ENCODE peak calls at places on chromosome 18, in ten cellular contexts. M, D, H, W, S, K, L, I, E and Z are unnamed samples.

GRCh38 chr18:6009751-6010150 is 114.4 kb upstream of the TMEM200C start:
- DNase-seq in D (no peak), S (no peak), I (no peak), M (no peak), H (peak), L (no peak), W (peak), E (no peak), K (no peak), Z (no peak)

GRCh38 chr18:79064228-79064627 is 5.0 kb upstream of the ATP9B start:
- DNase-seq in H (no peak), E (no peak), L (no peak), W (no peak), M (no peak), D (no peak), S (no peak), I (no peak), K (no peak), Z (no peak)

GRCh38 chr18:39795350-39795749 is 2159.7 kb upstream of the PIK3C3 start:
- DNase-seq in K (no peak), M (no peak), L (no peak), I (no peak), D (no peak), W (no peak), E (no peak), H (no peak), S (no peak), Z (no peak)

GRCh38 chr18:22613788-22614187 is 196.1 kb upstream of the CTAGE1 start:
- DNase-seq in W (no peak), K (peak), H (peak), S (no peak), E (no peak), L (no peak), D (no peak), M (no peak), I (peak), Z (no peak)

GRCh38 chr18:80132196-80132812 is 23.2 kb downstream of the ADNP2 start:
- DNase-seq in L (no peak), W (no peak), S (no peak), E (no peak), H (no peak), M (no peak), D (no peak), K (no peak), I (peak), Z (no peak)

GRCh38 chr18:26655614-26656400 is 107.5 kb upstream of the KCTD1 start:
- DNase-seq in L (peak), M (no peak), W (peak), H (peak), I (peak), K (peak), E (peak), D (no peak), S (peak), Z (no peak)

GRCh38 chr18:24672165-24672950 is 211.9 kb downstream of the HRH4 start:
- DNase-seq in D (no peak), M (no peak), I (no peak), W (no peak), S (no peak), K (no peak), L (no peak), H (no peak), E (no peak), Z (no peak)

GRCh38 chr18:57640749-57641148 is 19.1 kb upstream of the NARS1 start:
- DNase-seq in W (no peak), E (no peak), M (no peak), K (no peak), L (no peak), D (no peak), I (no peak), H (no peak), S (no peak), Z (no peak)

GRCh38 chr18:52333860-52334259 is 6.1 kb upstream of the DCC start:
- DNase-seq in D (no peak), H (peak), M (no peak), I (no peak), S (no peak), E (no peak), K (no peak), W (no peak), L (no peak), Z (no peak)

GRCh38 chr18:72898870-72899840 is 31.4 kb upstream of the NETO1 start:
- DNase-seq in D (no peak), E (no peak), H (no peak), M (no peak), L (no peak), K (no peak), W (no peak), I (peak), S (no peak), Z (no peak)

GRCh38 chr18:12015697-12016062 is 34.4 kb downstream of the IMPA2 start:
- DNase-seq in E (no peak), D (no peak), K (peak), H (no peak), S (no peak), L (no peak), W (peak), M (no peak), I (peak), Z (no peak)

GRCh38 chr18:7616661-7617060 is 49.5 kb downstream of the PTPRM start:
- DNase-seq in I (peak), S (no peak), L (no peak), D (no peak), K (peak), W (peak), M (no peak), E (no peak), H (peak), Z (no peak)

GRCh38 chr18:23504720-23505119 is 1.4 kb downstream of the RMC1 start:
- DNase-seq in H (no peak), K (no peak), D (no peak), E (no peak), S (no peak), W (no peak), I (no peak), L (no peak), M (no peak), Z (no peak)

GRCh38 chr18:63590368-63590767 is 3.2 kb downstream of the SERPINB13 start:
- DNase-seq in I (no peak), W (peak), M (no peak), K (peak), S (no peak), E (no peak), D (no peak), H (peak), L (no peak), Z (no peak)

GRCh38 chr18:46725310-46725709 is 31.5 kb downstream of the ST8SIA5 start:
- DNase-seq in I (no peak), W (no peak), E (no peak), L (no peak), D (no peak), H (no peak), S (no peak), M (no peak), K (no peak), Z (no peak)

GRCh38 chr18:22828171-22828570 is 105.0 kb upstream of the RBBP8 start:
- DNase-seq in D (no peak), E (no peak), W (peak), M (no peak), I (peak), L (no peak), S (no peak), H (no peak), K (no peak), Z (no peak)

GRCh38 chr18:7645756-7646155 is 78.6 kb downstream of the PTPRM start:
- DNase-seq in H (no peak), D (no peak), S (no peak), M (no peak), L (no peak), W (no peak), I (no peak), K (peak), E (no peak), Z (no peak)

GRCh38 chr18:62556397-62556796 is 33.6 kb downstream of the ZCCHC2 start:
- DNase-seq in H (no peak), W (no peak), S (no peak), K (no peak), I (no peak), E (no peak), D (no peak), M (no peak), L (no peak), Z (no peak)

GRCh38 chr18:4510709-4511108 is 55.6 kb upstream of the DLGAP1 start:
- DNase-seq in D (no peak), M (no peak), S (no peak), I (peak), K (peak), L (no peak), W (peak), H (peak), E (no peak), Z (no peak)

GRCh38 chr18:76819411-76820136 is 2.8 kb upstream of the ZNF236 start:
- DNase-seq in I (peak), K (no peak), L (no peak), D (no peak), E (no peak), H (no peak), M (no peak), W (no peak), S (no peak), Z (no peak)

GRCh38 chr18:9782073-9782857 is 74.2 kb downstream of the RAB31 start:
- DNase-seq in S (peak), I (peak), W (peak), E (no peak), M (peak), D (peak), H (peak), K (peak), L (no peak), Z (peak)

GRCh38 chr18:36532394-36532793 is 234.9 kb downstream of the FHOD3 start:
- DNase-seq in M (no peak), K (peak), W (peak), S (no peak), D (no peak), I (peak), H (peak), E (no peak), L (no peak), Z (no peak)

GRCh38 chr18:12003894-12004293 is 22.6 kb downstream of the IMPA2 start:
- DNase-seq in S (no peak), E (no peak), H (no peak), L (no peak), M (no peak), W (no peak), D (no peak), K (no peak), I (no peak), Z (no peak)

GRCh38 chr18:58859935-58860334 is 4.7 kb upstream of the ZNF532 start:
- DNase-seq in S (no peak), W (no peak), I (no peak), L (no peak), H (no peak), D (no peak), K (no peak), M (no peak), E (no peak), Z (no peak)

GRCh38 chr18:34965511-34965910 is 75.7 kb upstream of the MAPRE2 start:
- DNase-seq in L (no peak), E (no peak), H (no peak), K (no peak), I (no peak), M (no peak), S (no peak), W (no peak), D (no peak), Z (no peak)

GRCh38 chr18:63237911-63238710 is 81.5 kb downstream of the BCL2 start:
- DNase-seq in D (peak), L (no peak), I (peak), S (peak), H (peak), M (peak), W (peak), K (peak), E (no peak), Z (peak)

GRCh38 chr18:62418258-62418657 is 93.1 kb downstream of the TNFRSF11A start:
- DNase-seq in S (no peak), I (no peak), M (no peak), D (no peak), E (no peak), W (no peak), L (no peak), H (no peak), K (no peak), Z (no peak)

GRCh38 chr18:27769152-27769551 is 407.8 kb downstream of the CDH2 start:
- DNase-seq in S (no peak), M (no peak), H (no peak), E (no peak), L (no peak), I (peak), D (no peak), W (no peak), K (no peak), Z (no peak)

GRCh38 chr18:50654658-50655550 is 95.0 kb downstream of the MAPK4 start:
- DNase-seq in L (no peak), E (no peak), W (no peak), K (no peak), I (no peak), S (no peak), D (no peak), H (peak), M (no peak), Z (no peak)

GRCh38 chr18:32911660-32912284 is 138.9 kb upstream of the KLHL14 start:
- DNase-seq in E (no peak), K (peak), D (no peak), L (no peak), I (peak), M (no peak), S (no peak), H (peak), W (peak), Z (no peak)

GRCh38 chr18:5890606-5891360 is 4.5 kb downstream of the TMEM200C start:
- DNase-seq in K (no peak), M (no peak), W (peak), L (peak), S (peak), H (no peak), I (peak), D (no peak), E (no peak), Z (no peak)

GRCh38 chr18:57281519-57281918 is 70.8 kb upstream of the ST8SIA3 start:
- DNase-seq in L (no peak), D (no peak), M (no peak), W (no peak), E (no peak), H (no peak), I (no peak), S (no peak), K (no peak), Z (no peak)

GRCh38 chr18:10736984-10737383 is 211.2 kb downstream of the NAPG start:
- DNase-seq in S (no peak), W (no peak), E (no peak), K (no peak), I (no peak), D (no peak), H (peak), L (no peak), M (no peak), Z (no peak)

GRCh38 chr18:3388980-3389379 is 61.0 kb upstream of the TGIF1 start:
- DNase-seq in H (no peak), L (no peak), K (no peak), E (no peak), M (no peak), W (no peak), S (no peak), I (peak), D (no peak), Z (no peak)

GRCh38 chr18:76564636-76565237 is 69.7 kb upstream of the ZNF516 start:
- DNase-seq in E (no peak), D (no peak), S (no peak), M (no peak), L (no peak), I (peak), K (peak), H (peak), W (peak), Z (no peak)

GRCh38 chr18:58221060-58221725 is 177.2 kb downstream of the NEDD4L start:
- DNase-seq in L (no peak), E (no peak), S (peak), K (peak), I (peak), W (peak), M (no peak), D (peak), H (peak), Z (no peak)

GRCh38 chr18:73235491-73235890 is 367.7 kb upstream of the NETO1 start:
- DNase-seq in D (peak), K (peak), M (peak), E (no peak), H (peak), L (no peak), W (peak), S (peak), I (peak), Z (peak)

GRCh38 chr18:67433971-67434370 is 82.5 kb downstream of the DSEL start:
- DNase-seq in H (no peak), W (no peak), L (no peak), K (no peak), D (no peak), I (no peak), S (no peak), E (no peak), M (no peak), Z (no peak)

GRCh38 chr18:7090771-7091170 is 26.8 kb downstream of the LAMA1 start:
- DNase-seq in M (no peak), H (peak), I (no peak), L (no peak), K (peak), D (no peak), W (no peak), E (no peak), S (no peak), Z (no peak)

GRCh38 chr18:13221821-13222220 is 3.3 kb downstream of the LDLRAD4 start:
- DNase-seq in H (no peak), I (no peak), S (no peak), E (no peak), D (no peak), W (no peak), M (peak), K (peak), L (no peak), Z (no peak)
- H3K4me3 ChIP-seq in H (no peak), I (no peak), S (no peak), E (no peak), D (no peak), W (no peak), M (no peak), K (no peak), L (no peak), Z (no peak)

GRCh38 chr18:708096-708495 is 4.3 kb downstream of the ENOSF1 start:
- DNase-seq in S (no peak), I (no peak), M (no peak), K (no peak), E (no peak), H (no peak), D (no peak), L (no peak), W (no peak), Z (no peak)
- TF ChIP-seq CTCF in S (no peak), I (no peak), M (no peak), K (no peak), E (no peak), H (no peak), D (no peak), L (no peak), W (no peak), Z (no peak)

GRCh38 chr18:48325115-48325670 is 84.0 kb downstream of the ZBTB7C start:
- DNase-seq in D (no peak), E (no peak), W (peak), M (no peak), H (no peak), L (no peak), S (no peak), K (peak), I (peak), Z (no peak)
- H3K4me3 ChIP-seq in D (no peak), E (no peak), W (no peak), M (no peak), H (no peak), L (no peak), S (no peak), K (no peak), I (peak), Z (no peak)

DNA sequence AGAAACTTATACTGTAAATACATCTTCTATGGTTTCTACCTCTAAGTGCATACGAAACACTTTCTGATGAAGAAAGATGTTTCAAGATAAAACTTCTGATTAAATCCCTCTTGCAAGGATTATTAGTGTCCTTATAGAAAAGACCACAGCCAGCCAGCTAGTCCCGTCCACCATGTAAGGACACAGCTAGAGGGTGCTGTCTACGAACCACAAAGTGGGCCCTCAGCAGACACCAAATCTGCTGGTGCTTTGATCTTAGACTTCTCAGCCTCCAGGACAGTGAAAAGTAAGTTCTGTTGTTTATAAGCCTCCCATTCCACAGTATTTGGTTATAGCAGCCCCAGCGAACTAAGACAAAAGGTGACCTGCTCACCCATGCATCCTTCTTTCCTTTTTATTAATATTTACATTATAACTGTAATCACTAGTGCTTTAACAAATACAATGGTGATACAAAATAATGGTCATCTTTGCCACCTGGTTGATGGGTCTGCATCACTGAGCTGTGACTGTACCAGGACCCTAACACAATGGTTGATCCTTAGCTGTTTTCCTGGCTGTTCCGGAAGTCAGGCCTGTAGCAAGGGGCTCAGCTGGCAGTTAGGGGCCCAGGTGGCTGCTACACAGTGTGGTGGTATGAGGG is 108.4 kb upstream of the SMAD7 start:
- DNase-seq in D (no peak), L (no peak), S (no peak), K (no peak), E (no peak), H (peak), I (no peak), W (peak), M (no peak), Z (no peak)
- TF ChIP-seq CTCF in D (peak), L (no peak), S (peak), K (peak), E (no peak), H (peak), I (no peak), W (peak), M (no peak), Z (peak)